ENCODE peak calls at places on chromosomes 5 and 9, in four cellular contexts. V is MM.1S, A is heart left ventricle, U is brain microvascular endothelial cell. W is an unnamed sample.

GRCh38 chr5:96151891-96152290 is 190.2 kb upstream of the ELL2 start:
- DNase-seq in V (no peak), A (no peak), U (no peak), W (no peak)

GRCh38 chr9:116157436-116158138 is 4.0 kb downstream of the PAPPA start:
- DNase-seq in V (no peak), A (no peak), U (peak; percentile 58), W (no peak)

GRCh38 chr5:121296357-121296756 is 555.3 kb upstream of the FTMT start:
- DNase-seq in V (no peak), A (no peak), U (no peak), W (no peak)

GRCh38 chr9:37311938-37312730 is 110.4 kb upstream of the GRHPR start:
- DNase-seq in V (no peak), A (no peak), U (peak; percentile 59), W (no peak)

GRCh38 chr5:6544561-6544935 is 88.3 kb downstream of the NSUN2 start:
- DNase-seq in V (no peak), A (no peak), U (no peak), W (no peak)

GRCh38 chr5:124755565-124755964 is 9.1 kb upstream of the ZNF608 start:
- DNase-seq in V (no peak), A (no peak), U (no peak), W (no peak)

GRCh38 chr5:133824661-133825254 is 143.7 kb downstream of the C5orf15 start:
- DNase-seq in V (peak; percentile 63), A (no peak), U (no peak), W (no peak)

GRCh38 chr9:32251539-32251938 is 132.9 kb upstream of the ACO1 start:
- DNase-seq in V (peak; percentile 81), A (no peak), U (peak; percentile 49), W (no peak)

GRCh38 chr9:6873862-6874261 is 116.1 kb downstream of the KDM4C start:
- DNase-seq in V (no peak), A (no peak), U (peak; percentile 49), W (no peak)

GRCh38 chr9:137301086-137301947 is 754 bp downstream of the NRARP start:
- DNase-seq in V (no peak), A (peak; percentile 72), U (no peak), W (peak; percentile 73)

GRCh38 chr5:102832445-102832844 is 77.3 kb downstream of the PAM start:
- DNase-seq in V (no peak), A (no peak), U (no peak), W (no peak)

GRCh38 chr9:3997492-3997891 is 302.4 kb downstream of the GLIS3 start:
- DNase-seq in V (no peak), A (no peak), U (no peak), W (no peak)

GRCh38 chr5:151770383-151771258 is 1.1 kb upstream of the G3BP1 start:
- DNase-seq in V (peak; percentile 72), A (peak; percentile 85), U (peak; percentile 73), W (no peak)

GRCh38 chr5:54544044-54544443 is 26.5 kb downstream of the SNX18 start:
- DNase-seq in V (no peak), A (no peak), U (no peak), W (no peak)

GRCh38 chr9:28166179-28166578 is 592.9 kb upstream of the C9orf72 start:
- DNase-seq in V (no peak), A (no peak), U (peak; percentile 42), W (no peak)

DNA sequence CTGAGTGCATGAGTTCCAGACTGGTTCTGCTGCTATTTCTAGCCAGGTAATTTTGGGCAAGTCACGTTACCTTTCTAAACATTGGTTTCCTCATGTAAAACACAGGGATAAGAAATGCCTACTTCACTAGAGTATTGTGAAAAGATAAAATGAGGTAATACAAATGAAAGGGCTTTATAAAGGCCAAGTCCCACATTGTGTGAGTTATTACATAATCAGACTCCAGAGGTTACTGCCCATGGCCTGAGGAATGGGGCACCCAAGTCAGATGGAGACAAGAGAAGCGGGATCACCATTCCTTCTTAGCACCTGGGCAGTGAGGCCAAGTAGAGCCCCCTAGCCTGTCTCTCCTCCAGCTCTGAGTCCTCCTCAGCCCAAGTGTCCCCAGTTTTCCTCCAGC is 7.5 kb downstream of the HBEGF start:
- DNase-seq in V (no peak), A (no peak), U (no peak), W (no peak)
- H3K4me3 ChIP-seq in V (no peak overlapping the region), A (no peak overlapping the region), U (no peak overlapping the region), W (no peak overlapping the region)

GRCh38 chr9:19551124-19551929 is 142.5 kb downstream of the ACER2 start:
- DNase-seq in V (peak; percentile 26), A (no peak), U (no peak), W (no peak)
- TF ChIP-seq CTCF in V (peak; percentile 33), A (peak; percentile 7), U (no peak), W (no peak)

GRCh38 chr5:176723440-176723839 is 76.2 kb downstream of the TSPAN17 start:
- DNase-seq in V (no peak), A (no peak), U (no peak), W (no peak)
- H3K27me3 ChIP-seq in V (peaks cover 96% of the 10 kb centered on the region), A (peaks cover 28% of the 10 kb centered on the region), U (peaks cover 15% of the 10 kb centered on the region), W (no peaks in the 10 kb centered on the region)

GRCh38 chr9:111298831-111299603 is 31.0 kb downstream of the OR2K2 start:
- DNase-seq in V (peak; percentile 62), A (peak; percentile 69), U (peak; percentile 56), W (peak; percentile 36)
- H3K4me3 ChIP-seq in V (no peak overlapping the region), A (no peak overlapping the region), U (no peak overlapping the region), W (no peak overlapping the region)

GRCh38 chr9:126499005-126499910 is 114.5 kb upstream of the LMX1B start:
- DNase-seq in V (peak; percentile 46), A (peak; percentile 71), U (peak; percentile 21), W (peak; percentile 43)
- TF ChIP-seq CTCF in V (peak; percentile 95), A (peak; percentile 100), U (peak; percentile 87), W (peak; percentile 99)

DNA sequence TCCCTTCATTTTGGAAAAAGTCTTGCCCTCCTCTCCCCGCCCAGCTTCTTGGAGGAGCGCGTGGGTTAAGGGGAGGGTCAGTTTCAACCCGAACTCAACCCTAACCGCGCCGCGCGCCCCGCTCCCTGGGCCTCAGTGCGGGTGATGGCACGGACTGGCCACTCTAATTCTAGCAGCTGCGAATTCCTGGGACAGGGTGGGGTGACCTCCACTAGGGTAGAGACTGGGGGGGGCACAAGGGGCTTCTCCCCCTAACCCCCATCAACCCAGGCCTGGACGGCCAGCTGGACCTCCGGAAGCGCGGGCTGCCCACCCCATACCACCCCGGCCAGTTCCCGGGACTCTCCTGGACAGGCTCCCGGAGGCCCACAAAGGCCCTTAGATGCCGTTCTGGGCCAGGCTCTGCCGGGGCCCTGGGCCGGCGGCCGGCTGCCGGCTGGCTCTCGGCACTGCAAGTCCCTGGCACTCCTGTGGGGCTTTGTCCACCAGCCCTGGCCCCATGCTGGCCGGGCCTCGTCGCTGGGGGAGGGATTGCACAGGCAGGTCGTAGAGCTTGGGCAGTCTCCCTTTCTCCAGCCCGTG is 7.2 kb upstream of the PSD2 start:
- DNase-seq in V (no peak), A (no peak), U (no peak), W (no peak)
- H3K27me3 ChIP-seq in V (peaks cover 15% of the 10 kb centered on the region), A (no peaks in the 10 kb centered on the region), U (peaks cover 7% of the 10 kb centered on the region), W (no peaks in the 10 kb centered on the region)

GRCh38 chr9:129695870-129696269 is 30.4 kb downstream of the PRRX2 start:
- DNase-seq in V (no peak), A (no peak), U (no peak), W (no peak)

GRCh38 chr9:129696803-129697110 is 31.3 kb downstream of the PRRX2 start:
- DNase-seq in V (no peak), A (no peak), U (no peak), W (no peak)

GRCh38 chr9:129701054-129701453 is 35.6 kb downstream of the PRRX2 start:
- DNase-seq in V (no peak), A (no peak), U (no peak), W (no peak)

GRCh38 chr9:129697111-129697955 is 31.9 kb downstream of the PRRX2 start:
- DNase-seq in V (no peak), A (no peak), U (peak; percentile 45), W (no peak)

GRCh38 chr9:129697956-129698757 is 32.7 kb downstream of the PRRX2 start:
- DNase-seq in V (no peak), A (no peak), U (no peak), W (no peak)
- H3K4me3 ChIP-seq in V (no peak overlapping the region), A (peak overlapping the region; percentile 25), U (peak overlapping the region; percentile 49), W (no peak overlapping the region)

DNA sequence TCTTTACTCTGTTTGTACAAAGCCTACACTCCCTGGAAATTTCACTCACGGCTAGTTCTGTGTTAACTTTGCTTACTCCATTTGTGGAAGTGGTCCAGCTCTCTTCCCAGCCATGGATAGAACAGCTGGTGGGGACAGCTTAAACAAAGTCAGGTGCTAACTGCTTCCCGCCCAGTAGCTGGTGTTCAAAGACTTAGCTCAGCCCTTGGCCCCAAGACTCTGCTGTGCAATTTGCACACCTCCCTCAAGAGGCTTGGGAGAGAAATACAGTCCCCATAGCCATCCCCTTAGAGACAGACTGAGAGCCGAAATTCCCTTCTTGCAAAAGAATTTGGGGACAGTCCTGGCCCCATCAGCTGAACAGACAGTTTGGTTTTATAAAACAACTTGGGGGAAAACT is 73.8 kb upstream of the RAI14 start:
- DNase-seq in V (no peak), A (no peak), U (no peak), W (no peak)
- TF ChIP-seq CTCF in V (no peak), A (no peak), U (peak; percentile 27), W (peak; percentile 14)

GRCh38 chr9:133581553-133582343 is 27.4 kb downstream of the FAM163B start:
- DNase-seq in V (no peak), A (peak; percentile 72), U (no peak), W (no peak)

GRCh38 chr9:133584167-133584558 is 25.0 kb downstream of the FAM163B start:
- DNase-seq in V (no peak), A (no peak), U (no peak), W (no peak)

GRCh38 chr9:133583586-133583985 is 25.6 kb downstream of the FAM163B start:
- DNase-seq in V (no peak), A (peak; percentile 88), U (no peak), W (no peak)

GRCh38 chr9:133582501-133583045 is 26.6 kb downstream of the FAM163B start:
- DNase-seq in V (no peak), A (peak; percentile 58), U (no peak), W (no peak)

DNA sequence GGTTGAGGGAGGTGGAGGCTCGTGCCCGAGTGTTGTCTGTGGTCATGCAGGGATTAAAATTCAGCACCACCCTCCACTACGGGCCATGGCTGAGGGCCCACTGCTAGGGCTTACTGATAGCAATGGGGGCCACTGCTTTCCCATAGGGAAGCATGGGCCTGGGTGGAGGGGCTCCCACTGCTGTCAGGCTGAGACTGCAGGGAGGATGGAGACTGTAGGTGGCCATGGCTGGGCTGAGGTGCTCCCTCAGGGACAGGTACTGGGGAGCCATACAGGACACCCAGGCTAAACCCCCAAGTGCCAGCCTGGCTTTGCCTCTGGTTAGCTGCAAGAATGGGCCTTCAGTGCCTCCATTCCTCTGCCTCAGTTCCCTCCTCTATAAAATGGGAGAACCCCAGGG is 26.1 kb downstream of the FAM163B start:
- DNase-seq in V (no peak), A (peak; percentile 34), U (no peak), W (no peak)
- H3K27me3 ChIP-seq in V (peaks cover 95% of the 10 kb centered on the region), A (peaks cover 17% of the 10 kb centered on the region), U (peaks cover 22% of the 10 kb centered on the region), W (peaks cover 3% of the 10 kb centered on the region)

GRCh38 chr9:125238915-125239446 is 2.2 kb downstream of the HSPA5 start:
- DNase-seq in V (no peak), A (no peak), U (no peak), W (no peak)
- H3K4me3 ChIP-seq in V (peak overlapping the region; percentile 100), A (peak overlapping the region; percentile 92), U (peak overlapping the region; percentile 99), W (peak overlapping the region; percentile 99)